ENCODE peak calls at places on chromosomes 13 and 19, in nine cellular contexts. One of them, this sample, is unnamed.

GRCh38 chr19:44576843-44577565 is 36.4 kb upstream of the IGSF23 start:
- DNase-seq in heart right ventricle: no peak
- DNase-seq in H1: no peak
- DNase-seq in neural progenitor cell: peak; percentile 58
- DNase-seq in CD8-positive, alpha-beta T cell: no peak
- DNase-seq in left lung: no peak
- DNase-seq in pancreas: no peak
- DNase-seq in dorsolateral prefrontal cortex: no peak
- DNase-seq in aorta: no peak
- DNase-seq in this sample: no peak

GRCh38 chr19:23823952-23824389 is 65.3 kb upstream of the ZNF681 start:
- DNase-seq in heart right ventricle: no peak
- DNase-seq in H1: peak; percentile 34
- DNase-seq in neural progenitor cell: peak; percentile 9
- DNase-seq in CD8-positive, alpha-beta T cell: no peak
- DNase-seq in left lung: no peak
- DNase-seq in pancreas: no peak
- DNase-seq in dorsolateral prefrontal cortex: no peak
- DNase-seq in aorta: no peak
- DNase-seq in this sample: no peak

GRCh38 chr13:41122838-41123237 is 9.8 kb downstream of the KBTBD6 start:
- DNase-seq in heart right ventricle: no peak
- DNase-seq in H1: no peak
- DNase-seq in neural progenitor cell: no peak
- DNase-seq in CD8-positive, alpha-beta T cell: no peak
- DNase-seq in left lung: no peak
- DNase-seq in pancreas: no peak
- DNase-seq in dorsolateral prefrontal cortex: no peak
- DNase-seq in aorta: no peak
- DNase-seq in this sample: no peak

GRCh38 chr13:34833562-34834182 is 108.4 kb upstream of the NBEA start:
- DNase-seq in heart right ventricle: no peak
- DNase-seq in H1: peak; percentile 34
- DNase-seq in neural progenitor cell: peak; percentile 25
- DNase-seq in CD8-positive, alpha-beta T cell: no peak
- DNase-seq in left lung: no peak
- DNase-seq in pancreas: no peak
- DNase-seq in dorsolateral prefrontal cortex: no peak
- DNase-seq in aorta: no peak
- DNase-seq in this sample: no peak

GRCh38 chr19:45815501-45816216 is 551 bp upstream of the RSPH6A start:
- DNase-seq in heart right ventricle: peak; percentile 36
- DNase-seq in H1: peak; percentile 67
- DNase-seq in neural progenitor cell: peak; percentile 85
- DNase-seq in CD8-positive, alpha-beta T cell: no peak
- DNase-seq in left lung: peak; percentile 74
- DNase-seq in pancreas: peak; percentile 80
- DNase-seq in dorsolateral prefrontal cortex: no peak
- DNase-seq in aorta: no peak
- DNase-seq in this sample: no peak

GRCh38 chr13:97430296-97430695 is 3.7 kb upstream of the RAP2A start:
- DNase-seq in heart right ventricle: no peak
- DNase-seq in H1: no peak
- DNase-seq in neural progenitor cell: no peak
- DNase-seq in CD8-positive, alpha-beta T cell: no peak
- DNase-seq in left lung: no peak
- DNase-seq in pancreas: no peak
- DNase-seq in dorsolateral prefrontal cortex: no peak
- DNase-seq in aorta: no peak
- DNase-seq in this sample: no peak

GRCh38 chr19:28737021-28737525 is 475.9 kb downstream of the UQCRFS1 start:
- DNase-seq in heart right ventricle: no peak
- DNase-seq in H1: no peak
- DNase-seq in neural progenitor cell: peak; percentile 35
- DNase-seq in CD8-positive, alpha-beta T cell: no peak
- DNase-seq in left lung: no peak
- DNase-seq in pancreas: no peak
- DNase-seq in dorsolateral prefrontal cortex: no peak
- DNase-seq in aorta: no peak
- DNase-seq in this sample: no peak

GRCh38 chr13:104567114-104567513 is 1500.9 kb upstream of the SLC10A2 start:
- DNase-seq in heart right ventricle: no peak
- DNase-seq in H1: no peak
- DNase-seq in neural progenitor cell: no peak
- DNase-seq in CD8-positive, alpha-beta T cell: no peak
- DNase-seq in left lung: no peak
- DNase-seq in pancreas: no peak
- DNase-seq in dorsolateral prefrontal cortex: no peak
- DNase-seq in aorta: no peak
- DNase-seq in this sample: no peak

GRCh38 chr13:42865703-42866102 is 84.3 kb downstream of the FAM216B start:
- DNase-seq in heart right ventricle: no peak
- DNase-seq in H1: no peak
- DNase-seq in neural progenitor cell: no peak
- DNase-seq in CD8-positive, alpha-beta T cell: no peak
- DNase-seq in left lung: peak; percentile 17
- DNase-seq in pancreas: no peak
- DNase-seq in dorsolateral prefrontal cortex: no peak
- DNase-seq in aorta: no peak
- DNase-seq in this sample: no peak

GRCh38 chr13:71087432-71087831 is 779.6 kb downstream of the DACH1 start:
- DNase-seq in heart right ventricle: no peak
- DNase-seq in H1: no peak
- DNase-seq in neural progenitor cell: no peak
- DNase-seq in CD8-positive, alpha-beta T cell: no peak
- DNase-seq in left lung: peak; percentile 67
- DNase-seq in pancreas: peak; percentile 51
- DNase-seq in dorsolateral prefrontal cortex: no peak
- DNase-seq in aorta: no peak
- DNase-seq in this sample: no peak

GRCh38 chr13:23748591-23748990 is 140.6 kb downstream of the MIPEP start:
- DNase-seq in heart right ventricle: no peak
- DNase-seq in H1: peak; percentile 23
- DNase-seq in neural progenitor cell: no peak
- DNase-seq in CD8-positive, alpha-beta T cell: no peak
- DNase-seq in left lung: no peak
- DNase-seq in pancreas: no peak
- DNase-seq in dorsolateral prefrontal cortex: no peak
- DNase-seq in aorta: no peak
- DNase-seq in this sample: no peak
- H3K27ac ChIP-seq in heart right ventricle: no peak overlapping the region
- H3K27ac ChIP-seq in H1: no peak overlapping the region
- H3K27ac ChIP-seq in neural progenitor cell: no peak overlapping the region
- H3K27ac ChIP-seq in CD8-positive, alpha-beta T cell: no peak overlapping the region
- H3K27ac ChIP-seq in left lung: no peak overlapping the region
- H3K27ac ChIP-seq in pancreas: no peak overlapping the region
- H3K27ac ChIP-seq in dorsolateral prefrontal cortex: no peak overlapping the region
- H3K27ac ChIP-seq in aorta: no peak overlapping the region
- H3K27ac ChIP-seq in this sample: no peak overlapping the region

GRCh38 chr19:18972851-18973250 is 31.8 kb upstream of the HOMER3 start:
- DNase-seq in heart right ventricle: no peak
- DNase-seq in H1: no peak
- DNase-seq in neural progenitor cell: no peak
- DNase-seq in CD8-positive, alpha-beta T cell: no peak
- DNase-seq in left lung: no peak
- DNase-seq in pancreas: no peak
- DNase-seq in dorsolateral prefrontal cortex: no peak
- DNase-seq in aorta: no peak
- DNase-seq in this sample: no peak
- H3K27ac ChIP-seq in heart right ventricle: peak overlapping the region; percentile 35
- H3K27ac ChIP-seq in H1: no peak overlapping the region
- H3K27ac ChIP-seq in neural progenitor cell: no peak overlapping the region
- H3K27ac ChIP-seq in CD8-positive, alpha-beta T cell: no peak overlapping the region
- H3K27ac ChIP-seq in left lung: peak overlapping the region; percentile 41
- H3K27ac ChIP-seq in pancreas: no peak overlapping the region
- H3K27ac ChIP-seq in dorsolateral prefrontal cortex: no peak overlapping the region
- H3K27ac ChIP-seq in aorta: no peak overlapping the region
- H3K27ac ChIP-seq in this sample: no peak overlapping the region

GRCh38 chr19:9945319-9945966 is 9.1 kb upstream of the OLFM2 start:
- DNase-seq in heart right ventricle: peak; percentile 89
- DNase-seq in H1: no peak
- DNase-seq in neural progenitor cell: peak; percentile 31
- DNase-seq in CD8-positive, alpha-beta T cell: no peak
- DNase-seq in left lung: no peak
- DNase-seq in pancreas: no peak
- DNase-seq in dorsolateral prefrontal cortex: peak; percentile 78
- DNase-seq in aorta: peak; percentile 96
- DNase-seq in this sample: peak; percentile 35
- H3K27ac ChIP-seq in heart right ventricle: peak overlapping the region; percentile 61
- H3K27ac ChIP-seq in H1: no peak overlapping the region
- H3K27ac ChIP-seq in neural progenitor cell: no peak overlapping the region
- H3K27ac ChIP-seq in CD8-positive, alpha-beta T cell: no peak overlapping the region
- H3K27ac ChIP-seq in left lung: peak overlapping the region; percentile 26
- H3K27ac ChIP-seq in pancreas: no peak overlapping the region
- H3K27ac ChIP-seq in dorsolateral prefrontal cortex: peak overlapping the region; percentile 60
- H3K27ac ChIP-seq in aorta: no peak overlapping the region
- H3K27ac ChIP-seq in this sample: no peak overlapping the region

DNA sequence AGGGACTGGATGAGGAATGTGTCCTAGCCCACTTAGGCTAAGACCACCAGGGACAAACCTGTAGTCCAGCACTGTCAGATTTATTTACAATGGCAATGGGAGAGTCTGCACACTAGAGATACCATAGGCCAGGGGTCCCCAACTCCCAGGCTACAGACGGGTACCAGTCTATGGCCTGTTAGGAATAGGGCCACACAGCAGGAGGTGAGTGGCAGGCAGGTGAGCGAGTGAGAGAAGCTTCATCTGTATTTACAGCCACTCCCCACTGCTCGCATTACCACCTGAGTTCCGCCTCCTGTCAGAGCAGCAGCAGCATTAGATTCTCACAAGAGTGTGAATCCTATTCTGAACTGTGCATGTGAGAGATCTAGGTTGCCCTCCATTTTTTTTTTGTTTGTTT is 2.4 kb downstream of the THAP8 start:
- DNase-seq in heart right ventricle: no peak
- DNase-seq in H1: no peak
- DNase-seq in neural progenitor cell: no peak
- DNase-seq in CD8-positive, alpha-beta T cell: no peak
- DNase-seq in left lung: no peak
- DNase-seq in pancreas: no peak
- DNase-seq in dorsolateral prefrontal cortex: no peak
- DNase-seq in aorta: no peak
- DNase-seq in this sample: no peak
- H3K27ac ChIP-seq in heart right ventricle: no peak overlapping the region
- H3K27ac ChIP-seq in H1: no peak overlapping the region
- H3K27ac ChIP-seq in neural progenitor cell: no peak overlapping the region
- H3K27ac ChIP-seq in CD8-positive, alpha-beta T cell: no peak overlapping the region
- H3K27ac ChIP-seq in left lung: no peak overlapping the region
- H3K27ac ChIP-seq in pancreas: no peak overlapping the region
- H3K27ac ChIP-seq in dorsolateral prefrontal cortex: no peak overlapping the region
- H3K27ac ChIP-seq in aorta: no peak overlapping the region
- H3K27ac ChIP-seq in this sample: no peak overlapping the region

DNA sequence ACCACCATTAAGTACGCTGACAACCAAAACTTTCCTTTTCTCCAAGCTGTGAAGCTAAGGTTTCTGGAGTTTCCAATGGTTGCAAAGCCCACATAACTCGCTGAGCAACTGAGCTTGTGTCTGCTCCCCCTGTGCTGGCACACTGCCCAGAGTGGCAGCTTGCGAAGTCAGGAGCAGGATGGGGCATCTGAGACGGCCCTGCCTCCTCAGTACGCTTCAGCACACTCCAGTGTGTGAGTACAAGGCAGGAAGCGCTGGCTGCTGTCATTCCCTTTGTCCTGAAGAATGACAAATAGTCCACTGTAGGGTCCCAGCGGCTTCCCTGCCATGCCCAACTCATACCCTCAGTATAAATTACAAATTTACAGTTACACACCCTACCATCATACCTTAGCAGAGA is 51.5 kb downstream of the SKA3 start:
- DNase-seq in heart right ventricle: no peak
- DNase-seq in H1: no peak
- DNase-seq in neural progenitor cell: peak; percentile 63
- DNase-seq in CD8-positive, alpha-beta T cell: no peak
- DNase-seq in left lung: no peak
- DNase-seq in pancreas: no peak
- DNase-seq in dorsolateral prefrontal cortex: no peak
- DNase-seq in aorta: no peak
- DNase-seq in this sample: no peak
- H3K27ac ChIP-seq in heart right ventricle: no peak overlapping the region
- H3K27ac ChIP-seq in H1: no peak overlapping the region
- H3K27ac ChIP-seq in neural progenitor cell: no peak overlapping the region
- H3K27ac ChIP-seq in CD8-positive, alpha-beta T cell: no peak overlapping the region
- H3K27ac ChIP-seq in left lung: no peak overlapping the region
- H3K27ac ChIP-seq in pancreas: no peak overlapping the region
- H3K27ac ChIP-seq in dorsolateral prefrontal cortex: no peak overlapping the region
- H3K27ac ChIP-seq in aorta: no peak overlapping the region
- H3K27ac ChIP-seq in this sample: no peak overlapping the region

DNA sequence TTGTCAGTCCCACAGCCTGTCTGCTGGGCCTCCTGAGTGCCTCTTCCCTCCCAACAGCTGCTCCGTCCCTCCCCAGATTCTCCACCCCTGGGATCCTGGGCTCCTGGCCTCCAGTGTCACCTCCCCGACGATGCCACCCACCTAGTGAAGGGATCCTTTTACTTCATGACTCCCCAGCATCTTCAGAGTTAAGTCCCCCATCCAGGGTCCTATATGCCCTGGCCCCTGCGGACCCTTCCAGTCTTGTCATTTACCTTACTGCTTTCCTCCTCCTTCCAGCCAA is 4.5 kb upstream of the PRX start:
- DNase-seq in heart right ventricle: no peak
- DNase-seq in H1: no peak
- DNase-seq in neural progenitor cell: no peak
- DNase-seq in CD8-positive, alpha-beta T cell: no peak
- DNase-seq in left lung: no peak
- DNase-seq in pancreas: no peak
- DNase-seq in dorsolateral prefrontal cortex: no peak
- DNase-seq in aorta: no peak
- DNase-seq in this sample: no peak
- H3K27ac ChIP-seq in heart right ventricle: peak overlapping the region; percentile 93
- H3K27ac ChIP-seq in H1: no peak overlapping the region
- H3K27ac ChIP-seq in neural progenitor cell: no peak overlapping the region
- H3K27ac ChIP-seq in CD8-positive, alpha-beta T cell: no peak overlapping the region
- H3K27ac ChIP-seq in left lung: peak overlapping the region; percentile 73
- H3K27ac ChIP-seq in pancreas: peak overlapping the region; percentile 33
- H3K27ac ChIP-seq in dorsolateral prefrontal cortex: peak overlapping the region; percentile 30
- H3K27ac ChIP-seq in aorta: no peak overlapping the region
- H3K27ac ChIP-seq in this sample: no peak overlapping the region

DNA sequence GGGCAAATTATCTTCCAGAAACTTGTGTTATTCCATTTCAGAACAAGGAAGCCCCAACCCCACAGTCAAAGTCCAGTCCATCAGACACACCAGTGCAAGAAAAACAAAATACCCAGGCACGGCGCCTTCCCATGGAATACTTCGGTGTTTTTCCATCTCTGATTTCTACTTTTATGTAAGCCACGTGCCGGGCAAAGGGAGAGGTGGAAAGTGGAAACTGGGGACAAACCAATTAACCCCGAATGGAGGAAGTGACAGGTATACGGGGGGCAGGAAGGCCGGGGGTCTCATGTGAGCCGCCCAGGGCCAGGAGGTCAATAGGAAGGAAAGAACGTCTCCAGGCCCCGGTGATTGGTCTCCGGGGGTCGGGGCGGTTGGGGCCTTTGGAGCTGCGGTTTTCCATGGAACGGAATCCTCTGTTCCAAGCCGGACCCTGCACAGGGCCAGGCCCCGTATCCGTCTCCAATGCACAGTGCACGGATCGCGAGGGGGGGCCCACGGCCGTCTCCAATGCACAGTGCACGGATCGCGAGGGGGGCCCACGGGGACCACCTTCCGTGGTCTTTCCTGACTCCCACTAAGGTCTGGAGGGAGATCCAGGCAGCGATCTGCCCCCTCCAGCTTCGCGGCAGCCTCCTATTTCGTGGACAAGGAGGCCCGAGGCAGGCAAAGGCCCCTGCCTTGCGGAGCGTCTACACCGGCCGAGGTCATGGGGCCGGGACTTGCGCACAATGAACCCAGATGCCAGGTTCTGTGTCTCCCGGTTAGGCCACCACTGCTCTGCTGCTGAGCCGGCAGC is 79.7 kb downstream of the GADD45B start:
- DNase-seq in heart right ventricle: no peak
- DNase-seq in H1: no peak
- DNase-seq in neural progenitor cell: no peak
- DNase-seq in CD8-positive, alpha-beta T cell: no peak
- DNase-seq in left lung: peak; percentile 66
- DNase-seq in pancreas: peak; percentile 65
- DNase-seq in dorsolateral prefrontal cortex: no peak
- DNase-seq in aorta: peak; percentile 69
- DNase-seq in this sample: no peak
- H3K27ac ChIP-seq in heart right ventricle: no peak overlapping the region
- H3K27ac ChIP-seq in H1: no peak overlapping the region
- H3K27ac ChIP-seq in neural progenitor cell: no peak overlapping the region
- H3K27ac ChIP-seq in CD8-positive, alpha-beta T cell: no peak overlapping the region
- H3K27ac ChIP-seq in left lung: no peak overlapping the region
- H3K27ac ChIP-seq in pancreas: no peak overlapping the region
- H3K27ac ChIP-seq in dorsolateral prefrontal cortex: no peak overlapping the region
- H3K27ac ChIP-seq in aorta: no peak overlapping the region
- H3K27ac ChIP-seq in this sample: peak overlapping the region; percentile 13